ENCODE peak calls at places on chromosomes 16 and 17, in six cellular contexts. O, P, G, X, J and L are unnamed samples.

GRCh38 chr17:35080536-35080935 is 17.0 kb upstream of the RFFL start:
- DNase-seq in O (no peak), P (no peak), G (no peak), X (no peak), J (peak), L (peak)

GRCh38 chr17:83030432-83030831 is 49.0 kb upstream of the METRNL start:
- DNase-seq in O (no peak), P (no peak), G (no peak), X (no peak), J (no peak), L (no peak)

GRCh38 chr16:15507299-15507958 is 73.0 kb downstream of the BMERB1 start:
- DNase-seq in O (no peak), P (peak), G (no peak), X (no peak), J (no peak), L (peak)

GRCh38 chr16:1188781-1189189 is 35.9 kb downstream of the CACNA1H start:
- DNase-seq in O (no peak), P (peak), G (peak), X (no peak), J (no peak), L (peak)

GRCh38 chr17:14304876-14305636 is 4.2 kb downstream of the HS3ST3B1 start:
- DNase-seq in O (no peak), P (no peak), G (no peak), X (peak), J (no peak), L (no peak)

GRCh38 chr17:14688134-14688533 is 387.3 kb downstream of the HS3ST3B1 start:
- DNase-seq in O (no peak), P (no peak), G (no peak), X (no peak), J (no peak), L (peak)

GRCh38 chr16:80656731-80657150 is 115.9 kb downstream of the DYNLRB2 start:
- DNase-seq in O (no peak), P (no peak), G (no peak), X (no peak), J (peak), L (no peak)

GRCh38 chr17:38598536-38598935 is 7.2 kb downstream of the SRCIN1 start:
- DNase-seq in O (peak), P (peak), G (peak), X (peak), J (no peak), L (peak)

GRCh38 chr16:27748868-27749546 is 199.1 kb downstream of the KATNIP start:
- DNase-seq in O (peak), P (peak), G (peak), X (peak), J (peak), L (peak)

GRCh38 chr17:76697702-76698465 is 12.9 kb downstream of the MXRA7 start:
- DNase-seq in O (no peak), P (no peak), G (peak), X (no peak), J (no peak), L (no peak)

GRCh38 chr16:50718061-50718760 is 23.7 kb upstream of the CYLD start:
- DNase-seq in O (no peak), P (no peak), G (no peak), X (no peak), J (no peak), L (no peak)

GRCh38 chr17:49280061-49280460 is 49.5 kb upstream of the PHOSPHO1 start:
- DNase-seq in O (no peak), P (no peak), G (no peak), X (no peak), J (no peak), L (no peak)
- TF ChIP-seq MYC in O (no peak), P (no peak), G (no peak), X (no peak), J (no peak), L (no peak)

GRCh38 chr16:78142784-78143183 is 43.3 kb downstream of the WWOX start:
- DNase-seq in O (no peak), P (peak), G (no peak), X (no peak), J (no peak), L (no peak)

GRCh38 chr16:78150233-78150632 is 50.8 kb downstream of the WWOX start:
- DNase-seq in O (no peak), P (no peak), G (no peak), X (no peak), J (no peak), L (no peak)

GRCh38 chr16:78146807-78147206 is 47.4 kb downstream of the WWOX start:
- DNase-seq in O (no peak), P (no peak), G (no peak), X (no peak), J (no peak), L (no peak)

DNA sequence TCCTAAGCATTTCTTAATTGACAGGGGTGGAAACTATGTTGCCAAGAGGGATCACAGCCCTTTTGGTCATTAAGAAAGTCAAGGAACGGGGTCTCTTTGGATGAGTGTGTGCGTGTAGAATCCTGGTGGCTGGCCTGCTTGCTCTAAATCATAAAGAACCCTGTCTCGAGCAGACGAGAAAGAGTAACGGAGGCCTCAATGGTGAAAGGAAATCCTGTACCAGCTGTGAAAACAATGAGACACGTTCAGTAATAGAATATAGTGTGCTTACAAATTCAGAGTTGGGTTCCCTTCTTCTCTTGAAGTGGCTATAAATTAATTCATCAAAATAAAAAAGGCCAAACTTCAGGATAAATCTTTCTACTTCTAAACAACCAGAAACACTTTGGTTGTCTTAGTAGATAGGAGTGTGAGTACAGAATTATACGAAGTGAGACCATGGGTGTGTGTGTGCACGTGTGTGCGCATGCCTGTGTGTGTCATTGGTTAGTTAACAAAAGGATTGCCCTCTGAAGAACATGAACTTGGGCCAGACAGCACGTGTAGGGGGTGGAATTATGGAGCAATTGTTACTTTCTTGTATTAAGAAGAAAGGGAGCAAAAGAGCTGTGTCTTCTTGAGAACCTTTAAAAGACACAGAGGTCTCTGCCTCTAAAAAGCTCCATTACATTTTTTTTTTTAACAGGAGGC is 48.5 kb downstream of the WWOX start:
- DNase-seq in O (no peak), P (peak), G (no peak), X (no peak), J (no peak), L (no peak)
- TF ChIP-seq MYC in O (no peak), P (no peak), G (no peak), X (no peak), J (no peak), L (no peak)

DNA sequence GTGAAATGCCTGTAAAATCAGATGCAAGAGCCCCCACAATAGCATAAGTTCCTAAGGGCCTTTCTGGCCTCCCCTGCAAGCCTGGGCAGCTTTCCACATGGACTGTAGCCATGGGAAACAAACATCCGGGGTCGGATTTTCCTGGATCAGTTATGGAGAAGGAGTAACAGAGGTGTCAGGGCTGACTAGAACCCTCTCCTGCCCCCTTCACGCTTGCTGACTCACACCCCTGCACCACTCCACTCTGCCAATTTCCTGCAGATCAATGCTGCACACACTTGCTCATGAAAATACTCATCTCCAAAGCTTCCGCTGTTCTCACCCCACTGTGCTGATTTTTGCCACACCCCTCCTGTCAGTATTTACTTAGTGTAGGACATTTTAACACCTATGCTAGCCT is 258.5 kb downstream of the CBLN1 start:
- DNase-seq in O (no peak), P (no peak), G (no peak), X (no peak), J (no peak), L (no peak)
- TF ChIP-seq MYC in O (no peak), P (no peak), G (no peak), X (no peak), J (no peak), L (no peak)

GRCh38 chr17:48800626-48801217 is 16.3 kb downstream of the TTLL6 start:
- DNase-seq in O (no peak), P (no peak), G (no peak), X (no peak), J (no peak), L (no peak)

GRCh38 chr17:48795444-48796162 is 21.4 kb downstream of the TTLL6 start:
- DNase-seq in O (peak), P (no peak), G (no peak), X (peak), J (no peak), L (no peak)

GRCh38 chr17:48804936-48805411 is 12.1 kb downstream of the TTLL6 start:
- DNase-seq in O (peak), P (peak), G (peak), X (peak), J (no peak), L (peak)

GRCh38 chr17:48799069-48799710 is 17.8 kb downstream of the TTLL6 start:
- DNase-seq in O (no peak), P (no peak), G (no peak), X (peak), J (no peak), L (no peak)
- TF ChIP-seq MYC in O (no peak), P (no peak), G (no peak), X (peak), J (no peak), L (no peak)

GRCh38 chr16:86497551-86498021 is 12.7 kb upstream of the FOXF1 start:
- DNase-seq in O (no peak), P (no peak), G (no peak), X (no peak), J (no peak), L (no peak)
- TF ChIP-seq MYC in O (no peak), P (no peak), G (no peak), X (no peak), J (no peak), L (no peak)

GRCh38 chr17:33273743-33274410 is 19.2 kb downstream of the ASIC2 start:
- DNase-seq in O (no peak), P (no peak), G (no peak), X (no peak), J (no peak), L (no peak)

GRCh38 chr17:33272438-33272837 is 20.7 kb downstream of the ASIC2 start:
- DNase-seq in O (no peak), P (no peak), G (no peak), X (no peak), J (no peak), L (no peak)

GRCh38 chr17:33273271-33273670 is 19.8 kb downstream of the ASIC2 start:
- DNase-seq in O (no peak), P (no peak), G (no peak), X (no peak), J (no peak), L (no peak)

DNA sequence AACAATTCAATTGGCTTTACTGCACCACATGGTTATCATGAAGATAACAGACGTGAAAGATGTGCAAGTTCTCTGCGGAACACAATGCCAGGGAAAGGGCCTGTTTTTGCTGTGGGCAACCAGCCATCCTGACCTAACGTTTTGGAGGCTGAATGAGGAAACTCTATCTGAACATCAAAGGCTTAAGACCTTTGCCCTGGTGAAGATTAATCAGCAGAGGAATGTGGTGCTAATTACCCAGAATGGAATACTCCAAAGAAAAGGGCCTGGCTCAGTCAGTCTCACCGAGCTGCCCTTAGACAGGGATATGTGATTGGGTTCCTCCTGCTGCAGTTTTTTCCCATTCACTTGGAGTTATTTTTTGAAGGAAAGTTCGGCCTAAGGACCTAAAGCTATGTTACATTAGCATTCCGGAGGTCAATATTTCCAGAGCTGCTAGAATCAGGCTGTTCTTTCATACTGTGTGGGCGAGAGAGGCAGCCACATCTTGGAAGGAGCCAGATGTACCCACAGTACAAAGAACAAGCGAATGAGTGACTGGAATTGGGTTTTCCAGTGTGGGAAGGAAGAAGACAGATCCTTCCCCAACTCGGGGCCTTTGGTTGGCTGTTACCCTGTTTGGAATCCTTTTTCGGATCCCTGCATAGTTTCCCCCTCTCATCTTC is 15.5 kb downstream of the ASIC2 start:
- DNase-seq in O (no peak), P (no peak), G (no peak), X (no peak), J (no peak), L (no peak)
- TF ChIP-seq MYC in O (no peak), P (no peak), G (no peak), X (no peak), J (no peak), L (no peak)

GRCh38 chr16:4272114-4272954 is 489 bp downstream of the TFAP4 start:
- DNase-seq in O (peak), P (peak), G (peak), X (peak), J (no peak), L (peak)
- TF ChIP-seq MYC in O (peak), P (peak), G (peak), X (no peak), J (peak), L (peak)